ENCODE peak calls at places on chromosomes 12 and 14, in five cellular contexts. N is stomach, S is GM12892, C is NCI-H2081, Z is mesothelial cell of epicardium. V is an unnamed sample.
A peak's percentile ranks its signal among the peaks of the same experiment; 100 is the strongest.

GRCh38 chr12:27081668-27082091 is 698 bp downstream of the C12orf71 start:
- DNase-seq in S (no peak), N (no peak), C (no peak), Z (no peak), V (no peak)

GRCh38 chr12:45612044-45612794 is 117.3 kb upstream of the ARID2 start:
- DNase-seq in C (no peak), N (no peak), Z (no peak), S (no peak), V (no peak)

GRCh38 chr12:53302903-53303302 is 3.4 kb downstream of the MYG1 start:
- DNase-seq in C (no peak), S (no peak), Z (no peak), N (no peak), V (no peak)

GRCh38 chr14:27427796-27428195 is 830.0 kb upstream of the NOVA1 start:
- DNase-seq in N (no peak), S (no peak), C (no peak), Z (no peak), V (no peak)

GRCh38 chr12:46892887-46893286 is 67.1 kb upstream of the SLC38A4 start:
- DNase-seq in C (no peak), S (no peak), N (no peak), Z (no peak), V (no peak)

GRCh38 chr12:89153341-89153740 is 199.0 kb downstream of the DUSP6 start:
- DNase-seq in N (no peak), Z (no peak), S (no peak), C (no peak), V (no peak)

GRCh38 chr12:108363565-108363964 is 24.5 kb upstream of the CMKLR1 start:
- DNase-seq in C (no peak), Z (no peak), N (no peak), S (no peak), V (no peak)

GRCh38 chr12:120534703-120535655 is 823 bp downstream of the RNF10 start:
- DNase-seq in Z (peak; percentile 72), C (peak; percentile 8), N (peak; percentile 45), S (peak; percentile 46), V (peak; percentile 29)

GRCh38 chr12:53727310-53728041 is at the start of gene CALCOCO1:
- DNase-seq in Z (peak; percentile 92), S (peak; percentile 93), N (peak; percentile 98), C (peak; percentile 97), V (peak; percentile 85)

GRCh38 chr12:126582231-126582630 is 1517.0 kb downstream of the AACS start:
- DNase-seq in N (no peak), C (no peak), Z (no peak), S (no peak), V (no peak)

GRCh38 chr14:74846968-74847549 is 28.9 kb downstream of the PROX2 start:
- DNase-seq in S (no peak), C (no peak), N (no peak), Z (no peak), V (no peak)

GRCh38 chr12:5648692-5649338 is 216.9 kb downstream of the NTF3 start:
- DNase-seq in N (no peak), Z (no peak), C (peak; percentile 43), S (no peak), V (peak; percentile 43)

GRCh38 chr12:61880186-61880585 is 380.0 kb upstream of the USP15 start:
- DNase-seq in Z (no peak), C (no peak), S (no peak), N (no peak), V (no peak)

GRCh38 chr14:38290601-38291190 is 34.8 kb upstream of the CLEC14A start:
- DNase-seq in S (no peak), N (no peak), C (no peak), Z (no peak), V (no peak)

V was measured in progenitor cell of endocrine pancreas.